ENCODE peak calls at places on chromosomes 5 and 9, in eight cellular contexts. N is endothelial cell of umbilical vein, J is H1, H is K562, P is GM12878, Z is HCT116, A is HepG2, K is SK-N-SH. F is an unnamed sample.

GRCh38 chr5:68331202-68332108 is 115.9 kb downstream of the PIK3R1 start:
- DNase-seq in K (no peak), A (peak), P (no peak), H (no peak), J (no peak), N (no peak), Z (no peak), F (no peak)

GRCh38 chr9:121850366-121850765 is 198.9 kb downstream of the DAB2IP start:
- DNase-seq in P (no peak), J (no peak), Z (no peak), H (no peak), N (no peak), K (no peak), A (no peak), F (no peak)

GRCh38 chr9:847505-847904 is 6.0 kb downstream of the DMRT1 start:
- DNase-seq in P (no peak), H (no peak), K (no peak), Z (no peak), A (no peak), N (no peak), J (no peak), F (no peak)

GRCh38 chr5:6448622-6449464 is at the start of gene UBE2QL1:
- DNase-seq in Z (no peak), H (peak), J (peak), P (no peak), A (no peak), N (peak), K (peak), F (no peak)

GRCh38 chr5:80318212-80318611 is 1.6 kb upstream of the SPZ1 start:
- DNase-seq in N (no peak), H (no peak), A (no peak), J (no peak), K (peak), P (no peak), Z (no peak), F (no peak)

GRCh38 chr9:23821400-23822181 is 4.4 kb downstream of the ELAVL2 start:
- DNase-seq in A (no peak), J (peak), H (no peak), P (no peak), N (peak), Z (no peak), K (peak), F (no peak)

GRCh38 chr9:13264788-13265187 is 14.7 kb downstream of the MPDZ start:
- DNase-seq in J (no peak), N (no peak), P (no peak), K (no peak), H (no peak), Z (no peak), A (no peak), F (no peak)

GRCh38 chr5:82174128-82174918 is 103.8 kb downstream of the RPS23 start:
- DNase-seq in K (peak), H (peak), P (peak), J (peak), N (peak), A (peak), Z (peak), F (no peak)

GRCh38 chr5:65809817-65810531 is 88.0 kb downstream of the NLN start:
- DNase-seq in Z (no peak), A (no peak), J (no peak), N (no peak), K (peak), H (no peak), P (no peak), F (no peak)

GRCh38 chr9:87375397-87376073 is 122.1 kb upstream of the DAPK1 start:
- DNase-seq in H (no peak), K (no peak), J (no peak), Z (no peak), P (no peak), A (peak), N (no peak), F (no peak)

GRCh38 chr5:77400645-77401044 is 91.5 kb downstream of the WDR41 start:
- DNase-seq in N (no peak), Z (no peak), J (no peak), P (no peak), A (no peak), K (no peak), H (no peak), F (no peak)

GRCh38 chr9:104868687-104869404 is 59.1 kb downstream of the ABCA1 start:
- DNase-seq in J (peak), H (peak), A (no peak), P (no peak), Z (no peak), K (peak), N (peak), F (peak)
- H3K9ac ChIP-seq in J (no peak), H (no peak), A (no peak), P (no peak), Z (no peak), K (no peak), N (no peak), F (no peak)

DNA sequence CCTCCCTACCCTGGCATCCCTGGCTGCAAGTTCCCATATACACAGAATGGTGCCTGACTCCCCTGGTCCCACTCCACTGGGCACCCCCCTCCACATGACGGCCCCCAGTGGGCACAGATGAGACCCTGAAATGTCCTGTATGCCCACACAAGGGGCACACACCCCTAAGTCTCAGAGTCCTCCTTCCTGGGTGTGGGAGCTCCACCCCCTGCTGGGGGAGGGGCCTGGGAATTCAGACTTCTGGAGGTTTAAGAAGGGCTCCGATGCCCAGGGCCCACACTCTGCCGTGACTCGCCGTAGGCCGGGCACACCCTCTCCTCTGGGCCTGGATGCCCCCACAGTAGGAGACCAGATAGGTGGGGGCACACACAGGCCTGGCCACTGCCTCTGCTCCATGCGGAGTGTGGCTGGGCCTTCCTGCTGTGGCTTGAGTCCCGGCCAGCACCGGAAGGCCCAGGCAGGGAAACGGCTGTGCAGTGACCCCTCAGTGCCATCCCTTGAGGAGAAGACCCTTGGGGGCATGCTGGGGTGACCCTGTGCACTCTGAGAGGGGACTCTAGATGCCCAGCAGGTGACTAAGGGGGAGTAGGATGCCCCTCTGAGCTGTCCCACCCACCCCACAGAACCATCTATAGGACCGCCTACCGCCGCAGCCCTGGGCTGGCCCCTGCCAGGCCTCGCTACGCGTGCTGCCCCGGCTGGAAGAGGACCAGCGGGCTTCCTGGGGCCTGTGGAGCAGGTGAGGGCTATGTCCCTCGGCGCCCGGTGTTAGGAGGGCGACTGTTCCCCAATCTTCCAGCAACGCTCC is 6.5 kb downstream of the EGFL7 start:
- DNase-seq in K (no peak), N (peak), A (no peak), P (no peak), Z (no peak), J (no peak), H (no peak), F (no peak)
- TF ChIP-seq POLR2AphosphoS5 in K (peak), N (peak), A (no peak), P (no peak), Z (no peak), J (no peak), H (no peak), F (no peak)

GRCh38 chr9:127578952-127579853 is 32.9 kb upstream of the STXBP1 start:
- DNase-seq in K (peak), Z (peak), N (peak), H (peak), P (peak), A (peak), J (no peak), F (no peak)
- H3K9ac ChIP-seq in K (peak), Z (peak), N (peak), H (peak), P (no peak), A (peak), J (no peak), F (no peak)

GRCh38 chr5:1505506-1506241 is 18.1 kb downstream of the LPCAT1 start:
- DNase-seq in P (no peak), J (no peak), A (no peak), N (no peak), H (no peak), K (no peak), Z (no peak), F (no peak)
- TF ChIP-seq POLR2AphosphoS5 in P (no peak), J (peak), A (no peak), N (no peak), H (no peak), K (no peak), Z (no peak), F (no peak)

DNA sequence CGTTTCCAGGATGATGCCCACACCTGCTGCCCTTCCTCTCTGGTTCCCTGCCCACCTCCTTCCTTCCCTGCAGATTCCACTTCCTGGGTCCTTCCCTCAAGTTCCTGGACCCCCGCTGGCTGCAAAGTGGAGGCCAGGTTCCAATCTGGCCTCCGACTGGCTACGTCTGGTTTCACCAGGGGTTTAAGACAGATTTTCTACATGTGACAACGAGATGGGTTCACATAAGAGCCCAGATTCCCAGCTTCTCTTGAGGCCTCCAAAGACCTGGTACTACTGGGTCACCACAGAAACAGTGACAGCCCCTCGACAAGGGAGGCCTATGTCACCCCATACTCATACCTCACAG is 2.1 kb downstream of the MGAT4B start:
- DNase-seq in P (no peak), H (no peak), K (no peak), J (no peak), N (no peak), A (no peak), Z (no peak), F (no peak)
- H3K9ac ChIP-seq in P (peak), H (peak), K (peak), J (no peak), N (no peak), A (peak), Z (peak), F (no peak)

GRCh38 chr5:151104795-151105194 is 24.0 kb upstream of the TNIP1 start:
- DNase-seq in J (no peak), K (no peak), A (peak), P (no peak), N (no peak), H (no peak), Z (no peak), F (no peak)
- TF ChIP-seq POLR2AphosphoS5 in J (no peak), K (no peak), A (no peak), P (no peak), N (no peak), H (no peak), Z (no peak), F (no peak)

DNA sequence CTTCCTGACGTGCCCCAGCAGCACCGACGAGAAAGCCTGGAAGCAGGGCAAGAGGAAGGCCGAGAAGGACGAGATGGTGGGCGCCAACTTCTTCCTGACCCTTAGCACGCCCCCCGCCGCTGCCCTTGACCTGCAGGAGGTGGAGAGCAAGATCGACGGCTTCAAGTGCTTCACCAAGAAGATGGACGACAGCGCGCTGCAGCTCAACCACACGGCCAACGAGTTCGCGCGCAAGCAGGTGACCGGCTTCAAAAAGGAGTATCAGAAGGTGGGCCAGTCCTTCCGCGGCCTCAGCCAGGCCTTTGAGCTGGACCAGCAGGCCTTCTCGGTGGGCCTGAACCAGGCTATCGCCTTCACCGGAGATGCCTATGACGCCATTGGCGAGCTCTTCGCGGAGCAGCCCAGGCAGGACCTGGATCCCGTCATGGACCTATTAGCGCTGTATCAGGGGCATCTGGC is 1.6 kb downstream of the SNX18 start:
- DNase-seq in P (no peak), J (no peak), A (no peak), N (no peak), K (no peak), H (no peak), Z (no peak), F (no peak)
- H3K9ac ChIP-seq in P (no peak), J (no peak), A (no peak), N (peak), K (no peak), H (no peak), Z (no peak), F (peak)

DNA sequence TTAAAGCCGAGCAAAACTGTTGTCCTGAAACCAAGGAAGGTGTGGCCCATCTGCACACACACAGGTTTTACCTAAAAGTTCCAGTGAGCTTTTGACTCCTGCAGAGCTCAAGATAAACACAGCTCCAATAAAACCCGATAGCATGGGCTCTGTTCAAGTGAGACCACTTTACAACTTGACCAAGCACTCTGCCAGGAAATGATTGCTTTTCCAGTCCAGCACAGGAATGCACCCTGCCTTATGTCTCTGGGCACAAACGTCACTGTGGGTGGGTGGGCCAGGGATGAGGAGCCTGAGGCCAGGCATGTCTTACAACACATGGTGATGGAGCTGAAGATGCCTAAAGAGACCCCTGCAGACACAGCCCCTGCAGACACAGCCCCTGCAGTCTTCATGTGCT is 115.3 kb downstream of the ROR2 start:
- DNase-seq in J (no peak), K (no peak), H (no peak), Z (no peak), A (no peak), P (no peak), N (no peak), F (no peak)
- TF ChIP-seq POLR2AphosphoS5 in J (no peak), K (no peak), H (no peak), Z (no peak), A (no peak), P (no peak), N (no peak), F (no peak)

DNA sequence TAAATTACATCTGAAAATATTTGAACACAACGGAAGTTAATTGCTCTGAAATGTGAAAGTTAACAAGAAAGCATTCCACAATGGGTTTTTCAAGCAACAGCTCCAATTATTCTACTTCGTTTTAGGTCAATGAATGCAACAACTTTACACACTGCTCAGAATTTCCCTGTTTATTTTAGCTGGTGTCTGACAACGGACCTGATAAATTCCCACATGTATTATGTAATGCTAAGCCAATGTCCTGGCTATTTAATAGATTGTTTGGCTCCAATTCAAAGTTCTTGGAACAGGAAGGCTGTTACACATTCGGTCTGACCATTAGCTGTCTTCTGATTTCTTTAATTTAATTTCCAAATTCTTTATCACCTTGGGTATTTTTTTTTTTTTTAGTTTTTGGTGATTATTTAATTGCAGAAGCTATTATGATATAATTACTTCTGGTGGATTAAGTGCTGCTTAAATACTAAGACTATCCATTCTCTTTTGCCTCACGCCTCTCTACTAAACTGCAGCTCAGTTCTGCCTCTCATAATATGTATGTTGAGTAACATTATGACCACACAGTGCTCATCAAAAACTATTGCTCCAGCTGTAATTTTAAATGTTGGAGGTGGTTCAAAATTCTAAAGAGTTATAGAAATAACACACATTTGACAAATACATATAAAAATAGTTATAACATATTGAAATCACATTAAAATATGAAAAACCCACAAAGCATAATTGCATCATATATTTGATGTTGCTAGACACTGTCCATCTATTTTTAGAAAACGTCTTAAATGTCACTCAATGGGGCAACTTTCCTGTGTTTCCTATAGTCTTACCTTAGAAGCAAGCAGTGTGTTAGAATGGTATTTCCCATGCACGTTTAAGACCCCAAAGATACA is 57.8 kb downstream of the MEF2C start:
- DNase-seq in K (no peak), J (no peak), H (no peak), N (peak), Z (no peak), A (no peak), P (no peak), F (no peak)
- H3K9ac ChIP-seq in K (no peak), J (no peak), H (no peak), N (peak), Z (peak), A (no peak), P (peak), F (no peak)

DNA sequence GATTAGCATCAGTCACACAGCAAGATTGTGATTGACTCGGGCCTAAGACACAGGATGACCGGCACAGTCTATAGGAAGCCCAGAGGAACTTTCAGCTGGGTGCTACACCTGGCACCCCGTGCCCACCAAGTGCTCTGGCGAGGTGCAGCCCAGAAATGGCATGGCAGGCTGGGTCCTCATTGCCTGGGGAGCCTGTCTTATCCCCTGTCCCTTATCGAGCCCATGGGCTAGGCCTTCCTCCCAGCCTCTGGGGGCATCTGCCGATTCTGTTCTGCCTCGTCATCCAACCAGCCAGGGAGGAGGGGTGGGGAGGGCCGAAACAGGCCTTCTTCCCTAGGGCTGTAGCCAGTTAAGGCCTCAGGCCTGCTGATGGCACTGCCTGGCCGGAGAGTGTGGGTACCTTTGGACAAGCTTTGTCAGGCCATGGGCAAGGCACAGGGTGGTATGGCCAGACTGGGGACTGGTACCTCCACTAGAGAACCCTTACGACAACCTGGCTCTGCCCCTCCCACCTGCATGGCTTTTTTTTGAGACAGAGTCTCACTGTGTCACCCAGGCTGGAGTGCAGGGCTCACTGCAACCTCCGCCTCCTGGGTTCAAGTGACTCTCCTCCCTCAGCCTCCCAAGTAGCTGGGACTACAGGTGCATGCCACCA is 1.6 kb downstream of the GRK6 start:
- DNase-seq in K (no peak), J (no peak), H (peak), A (no peak), N (no peak), Z (no peak), P (no peak), F (no peak)
- TF ChIP-seq POLR2AphosphoS5 in K (no peak), J (no peak), H (peak), A (no peak), N (no peak), Z (no peak), P (peak), F (no peak)

F was measured in SK-N-MC.